ENCODE peak calls at places on chromosomes 4 and X, in nine cellular contexts. Z is NT2/D1; N is left lung; E is right lobe of liver; P is H7; X is hypothalamus; T is CD4-positive, alpha-beta T cell; H is cardiac fibroblast; C is activated CD8-positive, alpha-beta memory T cell treated with anti-CD3 and anti-CD28 coated beads, Interleukin-2, amount 10 ng/mL, durations not matched to agents 7 days and 5 days. W is an unnamed sample.

GRCh38 chr4:94561249-94562024 is 109.7 kb downstream of the PDLIM5 start:
- DNase-seq in N (no peak), X (no peak), H (peak), T (no peak), E (no peak), Z (no peak), P (no peak), C (no peak), W (no peak)

GRCh38 chrX:19865567-19866363 is 21.6 kb downstream of the SH3KBP1 start:
- DNase-seq in Z (no peak), C (no peak), T (no peak), H (no peak), P (no peak), N (no peak), X (peak), E (no peak), W (no peak)

GRCh38 chr4:62126064-62126732 is 926.1 kb downstream of the ADGRL3 start:
- DNase-seq in N (no peak), P (no peak), E (no peak), H (no peak), X (no peak), Z (no peak), C (no peak), T (no peak), W (no peak)

GRCh38 chrX:71282514-71283408 is 674 bp upstream of the NONO start:
- DNase-seq in N (no peak), C (peak), H (peak), P (peak), E (no peak), T (peak), X (no peak), Z (no peak), W (peak)

GRCh38 chr4:70902577-70903281 is 560 bp downstream of the MOB1B start:
- DNase-seq in C (peak), P (peak), N (peak), T (no peak), Z (no peak), H (peak), E (peak), X (peak), W (no peak)

GRCh38 chr4:84069119-84069518 is 430.0 kb downstream of the NKX6-1 start:
- DNase-seq in E (no peak), Z (no peak), P (no peak), T (no peak), C (no peak), X (no peak), H (no peak), N (no peak), W (no peak)

GRCh38 chr4:159368320-159368719 is 265.4 kb downstream of the RAPGEF2 start:
- DNase-seq in N (no peak), X (no peak), P (no peak), H (no peak), E (no peak), C (no peak), T (no peak), Z (no peak), W (no peak)

GRCh38 chrX:120213438-120214265 is 37.0 kb upstream of the ZBTB33 start:
- DNase-seq in E (peak), X (peak), P (peak), C (peak), N (no peak), H (peak), Z (peak), T (peak), W (peak)

GRCh38 chrX:46589977-46590723 is 16.6 kb downstream of the CHST7 start:
- DNase-seq in P (no peak), C (no peak), X (no peak), Z (no peak), T (no peak), N (no peak), E (no peak), H (peak), W (no peak)

GRCh38 chrX:44871114-44871645 is 1.8 kb upstream of the KDM6A start:
- DNase-seq in T (no peak), N (peak), Z (no peak), H (peak), P (no peak), X (no peak), E (peak), C (no peak), W (no peak)

GRCh38 chr4:111494471-111494870 is 650.8 kb upstream of the FAM241A start:
- DNase-seq in T (no peak), Z (no peak), H (peak), E (no peak), P (no peak), C (no peak), X (no peak), N (no peak), W (no peak)

GRCh38 chrX:140799216-140799615 is 89.7 kb downstream of the LINC00632 start:
- DNase-seq in E (no peak), N (no peak), X (no peak), H (no peak), T (no peak), C (no peak), P (no peak), Z (no peak), W (no peak)

GRCh38 chrX:21975827-21976226 is 35.3 kb downstream of the SMS start:
- DNase-seq in C (no peak), Z (no peak), X (no peak), N (no peak), P (no peak), T (no peak), E (no peak), H (peak), W (no peak)

GRCh38 chrX:18983711-18984380 is at the start of gene PHKA2:
- DNase-seq in E (peak), Z (peak), N (peak), T (no peak), X (peak), C (no peak), P (no peak), H (peak), W (peak)

GRCh38 chr4:108635070-108635655 is 14.8 kb downstream of the RPL34 start:
- DNase-seq in E (no peak), C (no peak), H (no peak), P (peak), X (no peak), N (no peak), T (no peak), Z (no peak), W (no peak)

GRCh38 chr4:9971711-9972110 is 49.6 kb downstream of the SLC2A9 start:
- DNase-seq in H (no peak), T (no peak), C (no peak), N (no peak), P (no peak), E (no peak), Z (no peak), X (no peak), W (peak)

GRCh38 chr4:4524364-4524763 is 17.5 kb downstream of the STX18 start:
- DNase-seq in T (peak), P (no peak), X (no peak), N (no peak), H (no peak), Z (no peak), C (peak), E (no peak), W (no peak)

GRCh38 chrX:38627683-38628082 is 66.3 kb downstream of the TSPAN7 start:
- DNase-seq in H (peak), E (no peak), Z (peak), X (no peak), N (no peak), C (peak), T (no peak), P (peak), W (no peak)

GRCh38 chr4:3522651-3523050 is 9.6 kb downstream of the LRPAP1 start:
- DNase-seq in H (no peak), T (no peak), X (no peak), C (no peak), E (peak), Z (no peak), N (peak), P (no peak), W (no peak)

GRCh38 chr4:29423836-29424721 is 1296.1 kb upstream of the PCDH7 start:
- DNase-seq in C (no peak), H (peak), P (no peak), X (no peak), Z (no peak), N (no peak), T (no peak), E (no peak), W (no peak)

GRCh38 chr4:80179637-80180161 is 17.6 kb upstream of the PRDM8 start:
- DNase-seq in N (no peak), H (no peak), X (no peak), T (no peak), P (no peak), Z (no peak), C (no peak), E (no peak), W (no peak)

GRCh38 chr4:182925298-182925738 is 8.1 kb upstream of the DCTD start:
- DNase-seq in H (peak), E (peak), C (peak), T (peak), N (peak), Z (no peak), P (peak), X (peak), W (peak)

GRCh38 chr4:134636332-134637055 is 434.9 kb upstream of the PABPC4L start:
- DNase-seq in T (no peak), E (no peak), Z (no peak), N (no peak), C (no peak), H (no peak), P (no peak), X (no peak), W (no peak)

GRCh38 chrX:20224814-20225487 is 41.8 kb downstream of the RPS6KA3 start:
- DNase-seq in Z (no peak), N (no peak), E (no peak), C (no peak), T (no peak), P (no peak), X (no peak), H (peak), W (no peak)

GRCh38 chr4:2337896-2338295 is 76.0 kb upstream of the MXD4 start:
- DNase-seq in E (no peak), X (no peak), P (peak), N (no peak), Z (no peak), H (no peak), T (no peak), C (peak), W (no peak)

GRCh38 chrX:100648601-100649417 is 4.8 kb downstream of the SRPX2 start:
- DNase-seq in N (no peak), T (no peak), X (no peak), Z (no peak), C (no peak), E (no peak), P (no peak), H (peak), W (no peak)

GRCh38 chrX:9144643-9145290 is 110.8 kb upstream of the FAM9B start:
- DNase-seq in P (no peak), H (peak), X (no peak), C (no peak), T (no peak), N (no peak), E (no peak), Z (no peak), W (no peak)

GRCh38 chr4:94410678-94411206 is 41.0 kb upstream of the PDLIM5 start:
- DNase-seq in N (no peak), T (no peak), P (no peak), C (no peak), X (no peak), Z (no peak), H (peak), E (peak), W (no peak)

GRCh38 chrX:72621619-72622485 is 49.2 kb upstream of the HDAC8 start:
- DNase-seq in C (no peak), N (no peak), E (no peak), Z (no peak), T (no peak), P (no peak), H (peak), X (no peak), W (no peak)

GRCh38 chr4:57083107-57083506 is 27.1 kb downstream of the IGFBP7 start:
- DNase-seq in Z (no peak), E (no peak), H (peak), C (no peak), X (no peak), T (no peak), P (no peak), N (no peak), W (no peak)

GRCh38 chrX:72120798-72121197 is 10.9 kb downstream of the RTL5 start:
- DNase-seq in P (no peak), Z (no peak), C (no peak), X (no peak), N (no peak), T (no peak), E (no peak), H (no peak), W (no peak)

GRCh38 chrX:20967725-20968124 is 406.5 kb upstream of the CNKSR2 start:
- DNase-seq in X (no peak), C (no peak), P (no peak), Z (no peak), N (no peak), T (no peak), E (no peak), H (no peak), W (peak)

GRCh38 chr4:124936427-124936826 is 223.9 kb upstream of the ANKRD50 start:
- DNase-seq in H (peak), T (no peak), X (no peak), Z (no peak), P (no peak), E (no peak), N (peak), C (no peak), W (peak)

GRCh38 chr4:79442422-79442821 is 34.4 kb upstream of the GK2 start:
- DNase-seq in Z (no peak), H (peak), T (no peak), P (no peak), N (no peak), C (no peak), X (no peak), E (no peak), W (no peak)

GRCh38 chr4:185566972-185567749 is 31.9 kb upstream of the PDLIM3 start:
- DNase-seq in H (peak), E (no peak), P (no peak), X (no peak), T (no peak), Z (no peak), N (no peak), C (no peak), W (no peak)

GRCh38 chr4:96315815-96316214 is 475.9 kb downstream of the PDHA2 start:
- DNase-seq in Z (no peak), E (no peak), C (no peak), H (peak), X (no peak), P (no peak), T (no peak), N (no peak), W (no peak)

GRCh38 chr4:102789317-102789717 is 28.5 kb upstream of the MANBA start:
- DNase-seq in N (no peak), E (no peak), P (no peak), T (no peak), H (peak), C (no peak), Z (no peak), X (no peak), W (no peak)

GRCh38 chr4:122803788-122804208 is 22.8 kb upstream of the FGF2 start:
- DNase-seq in Z (no peak), C (no peak), H (peak), X (no peak), N (no peak), P (peak), T (no peak), E (no peak), W (no peak)